ENCODE peak calls at places on chromosomes 12 and 14, in five cellular contexts. One of them, this sample, is unnamed.
A peak's percentile ranks its signal among the peaks of the same experiment; 100 is the strongest.

GRCh38 chr14:98170580-98170979 is 1101.4 kb downstream of the BCL11B start:
- DNase-seq in vagina: no peak
- DNase-seq in esophagus muscularis mucosa: no peak
- DNase-seq in HepG2: no peak
- DNase-seq in upper lobe of left lung: no peak
- DNase-seq in this sample: no peak

GRCh38 chr14:57732886-57733285 is 133.0 kb downstream of the SLC35F4 start:
- DNase-seq in vagina: no peak
- DNase-seq in esophagus muscularis mucosa: no peak
- DNase-seq in HepG2: no peak
- DNase-seq in upper lobe of left lung: no peak
- DNase-seq in this sample: no peak

GRCh38 chr14:104085032-104085888 is at the start of gene ASPG:
- DNase-seq in vagina: no peak
- DNase-seq in esophagus muscularis mucosa: no peak
- DNase-seq in HepG2: no peak
- DNase-seq in upper lobe of left lung: peak; percentile 22
- DNase-seq in this sample: peak; percentile 65

GRCh38 chr12:3761116-3761770 is 8.3 kb upstream of the CRACR2A start:
- DNase-seq in vagina: no peak
- DNase-seq in esophagus muscularis mucosa: no peak
- DNase-seq in HepG2: no peak
- DNase-seq in upper lobe of left lung: no peak
- DNase-seq in this sample: no peak

GRCh38 chr14:71607056-71607455 is 325.2 kb upstream of the RGS6 start:
- DNase-seq in vagina: no peak
- DNase-seq in esophagus muscularis mucosa: no peak
- DNase-seq in HepG2: no peak
- DNase-seq in upper lobe of left lung: no peak
- DNase-seq in this sample: no peak

GRCh38 chr14:101480747-101481530 is 80.4 kb upstream of the DIO3 start:
- DNase-seq in vagina: no peak
- DNase-seq in esophagus muscularis mucosa: no peak
- DNase-seq in HepG2: peak; percentile 10
- DNase-seq in upper lobe of left lung: peak; percentile 20
- DNase-seq in this sample: peak; percentile 67

GRCh38 chr14:91381801-91382670 is 35.6 kb downstream of the CCDC88C start:
- DNase-seq in vagina: no peak
- DNase-seq in esophagus muscularis mucosa: no peak
- DNase-seq in HepG2: no peak
- DNase-seq in upper lobe of left lung: no peak
- DNase-seq in this sample: no peak

GRCh38 chr14:30620178-30620577 is 1.9 kb upstream of the SCFD1 start:
- DNase-seq in vagina: no peak
- DNase-seq in esophagus muscularis mucosa: no peak
- DNase-seq in HepG2: no peak
- DNase-seq in upper lobe of left lung: no peak
- DNase-seq in this sample: no peak

GRCh38 chr12:26113194-26113654 is 11.6 kb downstream of the BHLHE41 start:
- DNase-seq in vagina: no peak
- DNase-seq in esophagus muscularis mucosa: no peak
- DNase-seq in HepG2: no peak
- DNase-seq in upper lobe of left lung: no peak
- DNase-seq in this sample: no peak

GRCh38 chr14:25215607-25216006 is 165.7 kb upstream of the STXBP6 start:
- DNase-seq in vagina: no peak
- DNase-seq in esophagus muscularis mucosa: no peak
- DNase-seq in HepG2: no peak
- DNase-seq in upper lobe of left lung: no peak
- DNase-seq in this sample: no peak

GRCh38 chr14:52043690-52044089 is 25.2 kb downstream of the NID2 start:
- DNase-seq in vagina: no peak
- DNase-seq in esophagus muscularis mucosa: peak; percentile 89
- DNase-seq in HepG2: peak; percentile 21
- DNase-seq in upper lobe of left lung: no peak
- DNase-seq in this sample: no peak

GRCh38 chr14:63078606-63079005 is 33.3 kb upstream of the KCNH5 start:
- DNase-seq in vagina: no peak
- DNase-seq in esophagus muscularis mucosa: no peak
- DNase-seq in HepG2: no peak
- DNase-seq in upper lobe of left lung: no peak
- DNase-seq in this sample: no peak

GRCh38 chr12:122845041-122845864 is 10.0 kb downstream of the HIP1R start:
- DNase-seq in vagina: no peak
- DNase-seq in esophagus muscularis mucosa: no peak
- DNase-seq in HepG2: no peak
- DNase-seq in upper lobe of left lung: no peak
- DNase-seq in this sample: peak; percentile 59

GRCh38 chr12:6963016-6963731 is 7.3 kb downstream of the PHB2 start:
- DNase-seq in vagina: no peak
- DNase-seq in esophagus muscularis mucosa: no peak
- DNase-seq in HepG2: no peak
- DNase-seq in upper lobe of left lung: peak; percentile 92
- DNase-seq in this sample: peak; percentile 83

GRCh38 chr12:98422359-98422758 is 93.0 kb upstream of the TMPO start:
- DNase-seq in vagina: no peak
- DNase-seq in esophagus muscularis mucosa: peak; percentile 55
- DNase-seq in HepG2: no peak
- DNase-seq in upper lobe of left lung: no peak
- DNase-seq in this sample: no peak

GRCh38 chr14:101476931-101477553 is 84.3 kb upstream of the DIO3 start:
- DNase-seq in vagina: no peak
- DNase-seq in esophagus muscularis mucosa: no peak
- DNase-seq in HepG2: peak; percentile 49
- DNase-seq in upper lobe of left lung: peak; percentile 83
- DNase-seq in this sample: peak; percentile 66

GRCh38 chr12:46360370-46360769 is 12.2 kb downstream of the SLC38A2 start:
- DNase-seq in vagina: no peak
- DNase-seq in esophagus muscularis mucosa: no peak
- DNase-seq in HepG2: no peak
- DNase-seq in upper lobe of left lung: no peak
- DNase-seq in this sample: no peak

GRCh38 chr12:46361667-46362034 is 10.9 kb downstream of the SLC38A2 start:
- DNase-seq in vagina: no peak
- DNase-seq in esophagus muscularis mucosa: no peak
- DNase-seq in HepG2: no peak
- DNase-seq in upper lobe of left lung: no peak
- DNase-seq in this sample: no peak

GRCh38 chr12:46362895-46363581 is 9.5 kb downstream of the SLC38A2 start:
- DNase-seq in vagina: no peak
- DNase-seq in esophagus muscularis mucosa: no peak
- DNase-seq in HepG2: no peak
- DNase-seq in upper lobe of left lung: no peak
- DNase-seq in this sample: no peak

GRCh38 chr12:46359667-46360280 is 12.8 kb downstream of the SLC38A2 start:
- DNase-seq in vagina: no peak
- DNase-seq in esophagus muscularis mucosa: no peak
- DNase-seq in HepG2: no peak
- DNase-seq in upper lobe of left lung: no peak
- DNase-seq in this sample: no peak

GRCh38 chr12:46360908-46361666 is 11.5 kb downstream of the SLC38A2 start:
- DNase-seq in vagina: no peak
- DNase-seq in esophagus muscularis mucosa: no peak
- DNase-seq in HepG2: no peak
- DNase-seq in upper lobe of left lung: no peak
- DNase-seq in this sample: no peak
- TF ChIP-seq POLR2A in vagina: no peak
- TF ChIP-seq POLR2A in esophagus muscularis mucosa: no peak
- TF ChIP-seq POLR2A in HepG2: peak; percentile 58
- TF ChIP-seq POLR2A in upper lobe of left lung: no peak
- TF ChIP-seq POLR2A in this sample: no peak

GRCh38 chr12:52216807-52217206 is 16.2 kb upstream of the KRT7 start:
- DNase-seq in vagina: no peak
- DNase-seq in esophagus muscularis mucosa: no peak
- DNase-seq in HepG2: no peak
- DNase-seq in upper lobe of left lung: no peak
- DNase-seq in this sample: no peak

GRCh38 chr12:52215587-52216031 is 17.4 kb upstream of the KRT7 start:
- DNase-seq in vagina: no peak
- DNase-seq in esophagus muscularis mucosa: no peak
- DNase-seq in HepG2: peak; percentile 72
- DNase-seq in upper lobe of left lung: peak; percentile 50
- DNase-seq in this sample: peak; percentile 65

GRCh38 chr12:52216107-52216506 is 16.9 kb upstream of the KRT7 start:
- DNase-seq in vagina: no peak
- DNase-seq in esophagus muscularis mucosa: no peak
- DNase-seq in HepG2: no peak
- DNase-seq in upper lobe of left lung: peak; percentile 20
- DNase-seq in this sample: no peak

GRCh38 chr12:52214421-52214802 is 18.6 kb upstream of the KRT7 start:
- DNase-seq in vagina: no peak
- DNase-seq in esophagus muscularis mucosa: no peak
- DNase-seq in HepG2: no peak
- DNase-seq in upper lobe of left lung: peak; percentile 21
- DNase-seq in this sample: peak; percentile 59

DNA sequence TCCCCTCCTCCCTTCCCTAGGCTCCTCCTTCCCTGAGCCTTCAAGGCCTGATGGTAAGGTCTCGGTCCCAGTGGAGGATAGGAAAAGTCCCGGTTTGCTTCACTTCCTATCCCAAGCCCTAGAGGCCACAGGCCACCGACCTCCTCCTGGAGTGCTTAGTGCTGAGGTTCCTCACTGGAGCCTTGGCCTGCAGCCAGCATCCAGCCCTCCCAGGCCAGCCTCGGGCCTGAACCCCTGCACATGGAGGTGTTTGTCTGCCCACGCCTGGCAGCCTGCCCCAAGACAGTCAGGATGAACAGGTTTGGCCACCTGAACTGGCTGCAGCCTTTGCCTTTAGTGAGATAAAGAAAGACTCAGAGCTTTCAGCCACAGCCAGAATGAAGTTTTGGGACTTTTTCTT is 15.8 kb upstream of the KRT7 start:
- DNase-seq in vagina: no peak
- DNase-seq in esophagus muscularis mucosa: no peak
- DNase-seq in HepG2: no peak
- DNase-seq in upper lobe of left lung: peak; percentile 93
- DNase-seq in this sample: peak; percentile 84
- TF ChIP-seq POLR2AphosphoS5 in vagina: peak; percentile 52
- TF ChIP-seq POLR2AphosphoS5 in esophagus muscularis mucosa: no peak
- TF ChIP-seq POLR2AphosphoS5 in HepG2: no peak
- TF ChIP-seq POLR2AphosphoS5 in upper lobe of left lung: peak; percentile 58
- TF ChIP-seq POLR2AphosphoS5 in this sample: peak; percentile 7

GRCh38 chr12:34407813-34408212 is 385.5 kb downstream of the ALG10 start:
- DNase-seq in vagina: no peak
- DNase-seq in esophagus muscularis mucosa: no peak
- DNase-seq in HepG2: no peak
- DNase-seq in upper lobe of left lung: no peak
- DNase-seq in this sample: no peak

GRCh38 chr12:34405286-34406227 is 383.3 kb downstream of the ALG10 start:
- DNase-seq in vagina: peak; percentile 90
- DNase-seq in esophagus muscularis mucosa: peak; percentile 60
- DNase-seq in HepG2: no peak
- DNase-seq in upper lobe of left lung: peak; percentile 12
- DNase-seq in this sample: peak; percentile 38

GRCh38 chr12:34406996-34407300 is 384.7 kb downstream of the ALG10 start:
- DNase-seq in vagina: no peak
- DNase-seq in esophagus muscularis mucosa: no peak
- DNase-seq in HepG2: no peak
- DNase-seq in upper lobe of left lung: peak; percentile 13
- DNase-seq in this sample: no peak

GRCh38 chr12:34404377-34405285 is 382.3 kb downstream of the ALG10 start:
- DNase-seq in vagina: peak; percentile 91
- DNase-seq in esophagus muscularis mucosa: peak; percentile 81
- DNase-seq in HepG2: no peak
- DNase-seq in upper lobe of left lung: peak; percentile 8
- DNase-seq in this sample: peak; percentile 48

DNA sequence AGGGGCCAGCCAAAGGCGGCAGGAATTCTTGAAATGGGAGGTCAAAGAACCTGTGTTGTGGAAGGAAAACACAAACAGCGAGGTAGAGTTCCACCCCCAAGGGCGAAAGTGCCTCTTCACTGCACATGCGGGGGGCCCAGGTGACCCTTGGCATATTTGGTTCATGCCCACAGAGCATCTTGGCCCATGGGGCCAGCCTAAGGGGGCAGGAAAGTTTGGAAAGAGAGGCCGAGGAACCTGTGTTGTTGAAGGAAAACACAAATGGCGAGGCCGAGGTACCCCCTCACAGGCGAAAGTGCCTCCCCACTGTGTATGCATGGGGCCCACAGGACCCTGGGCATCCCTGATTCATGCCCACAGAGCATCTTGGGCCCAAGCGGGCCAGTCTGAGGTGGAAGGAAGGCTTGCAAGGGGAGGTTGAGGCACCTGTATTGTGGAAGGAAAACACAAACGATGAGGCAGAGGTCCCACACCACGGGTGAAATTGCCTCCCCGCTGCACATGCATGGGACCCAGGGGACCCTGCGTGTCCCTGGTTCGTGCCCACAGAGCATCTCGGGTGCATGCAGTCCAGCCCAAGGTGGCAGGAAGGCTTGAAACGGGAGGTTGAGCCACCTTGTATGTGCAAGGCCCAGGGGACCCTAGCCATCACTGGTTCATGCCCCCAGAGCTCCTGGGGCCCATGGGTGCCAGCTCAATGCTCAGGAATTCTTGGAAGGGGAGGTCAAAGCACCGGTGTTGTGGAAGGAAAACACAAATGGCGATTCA is 384.1 kb downstream of the ALG10 start:
- DNase-seq in vagina: peak; percentile 91
- DNase-seq in esophagus muscularis mucosa: peak; percentile 90
- DNase-seq in HepG2: no peak
- DNase-seq in upper lobe of left lung: peak; percentile 14
- DNase-seq in this sample: peak; percentile 66
- H3K9me3 ChIP-seq in vagina: peaks cover 23% of the 10 kb centered on the region
- H3K9me3 ChIP-seq in esophagus muscularis mucosa: peaks cover 65% of the 10 kb centered on the region
- H3K9me3 ChIP-seq in HepG2: peaks cover 92% of the 10 kb centered on the region
- H3K9me3 ChIP-seq in upper lobe of left lung: peaks cover 52% of the 10 kb centered on the region
- H3K9me3 ChIP-seq in this sample: peaks cover 82% of the 10 kb centered on the region

GRCh38 chr12:103930787-103931536 is 752 bp downstream of the HSP90B1 start:
- DNase-seq in vagina: no peak
- DNase-seq in esophagus muscularis mucosa: peak; percentile 92
- DNase-seq in HepG2: peak; percentile 13
- DNase-seq in upper lobe of left lung: peak; percentile 38
- DNase-seq in this sample: peak; percentile 82

GRCh38 chr12:103936679-103937078 is 6.5 kb downstream of the HSP90B1 start:
- DNase-seq in vagina: no peak
- DNase-seq in esophagus muscularis mucosa: no peak
- DNase-seq in HepG2: no peak
- DNase-seq in upper lobe of left lung: no peak
- DNase-seq in this sample: no peak

GRCh38 chr12:103929051-103929908 is 930 bp upstream of the HSP90B1 start:
- DNase-seq in vagina: no peak
- DNase-seq in esophagus muscularis mucosa: peak; percentile 95
- DNase-seq in HepG2: peak; percentile 87
- DNase-seq in upper lobe of left lung: peak; percentile 92
- DNase-seq in this sample: peak; percentile 93

GRCh38 chr12:103929909-103930786 is at the start of gene HSP90B1:
- DNase-seq in vagina: peak; percentile 100
- DNase-seq in esophagus muscularis mucosa: peak; percentile 100
- DNase-seq in HepG2: peak; percentile 100
- DNase-seq in upper lobe of left lung: peak; percentile 98
- DNase-seq in this sample: peak; percentile 100

DNA sequence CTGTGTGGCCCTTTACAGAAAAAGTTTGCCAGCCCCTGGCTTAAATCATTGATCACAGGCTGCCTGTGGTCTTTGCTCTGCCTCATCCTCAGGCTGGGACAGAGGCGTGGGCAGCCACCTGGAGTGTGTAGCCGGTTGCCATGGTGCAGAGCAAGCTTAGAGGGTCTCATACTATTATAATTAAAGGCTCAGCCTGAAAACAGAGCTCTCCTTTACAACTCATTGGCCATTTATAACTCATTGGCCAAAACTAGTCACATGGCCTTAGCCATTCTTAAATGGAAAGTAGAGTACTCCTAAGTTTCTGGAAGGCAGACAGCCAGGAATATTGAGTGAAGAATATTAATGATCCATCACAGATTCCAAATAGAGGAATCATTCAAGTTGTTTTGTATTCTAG is 3.0 kb downstream of the HSP90B1 start:
- DNase-seq in vagina: no peak
- DNase-seq in esophagus muscularis mucosa: no peak
- DNase-seq in HepG2: no peak
- DNase-seq in upper lobe of left lung: no peak
- DNase-seq in this sample: no peak
- TF ChIP-seq POLR2A in vagina: no peak
- TF ChIP-seq POLR2A in esophagus muscularis mucosa: no peak
- TF ChIP-seq POLR2A in HepG2: no peak
- TF ChIP-seq POLR2A in upper lobe of left lung: no peak
- TF ChIP-seq POLR2A in this sample: no peak